ENCODE peak calls at places on chromosomes 4 and X, in seven cellular contexts. One of them, this sample, is unnamed.

GRCh38 chr4:70721747-70722146 is at the start of gene RUFY3:
- DNase-seq in iPS-NIHi11: no peak
- DNase-seq in GM20000: no peak
- DNase-seq in breast epithelium: no peak
- DNase-seq in pulmonary artery endothelial cell: no peak
- DNase-seq in ELR: peak; percentile 92
- DNase-seq in RPMI8226: no peak
- DNase-seq in this sample: no peak

GRCh38 chr4:2259036-2259540 is 2.8 kb downstream of the MXD4 start:
- DNase-seq in breast epithelium: peak; percentile 44
- DNase-seq in pulmonary artery endothelial cell: no peak
- DNase-seq in GM20000: no peak
- DNase-seq in ELR: no peak
- DNase-seq in iPS-NIHi11: no peak
- DNase-seq in RPMI8226: no peak
- DNase-seq in this sample: no peak

GRCh38 chr4:36900446-36900987 is 344.0 kb upstream of the NWD2 start:
- DNase-seq in ELR: no peak
- DNase-seq in breast epithelium: no peak
- DNase-seq in pulmonary artery endothelial cell: no peak
- DNase-seq in iPS-NIHi11: no peak
- DNase-seq in RPMI8226: no peak
- DNase-seq in GM20000: no peak
- DNase-seq in this sample: no peak

GRCh38 chrX:45840411-45840950 is 639.8 kb upstream of the DIPK2B start:
- DNase-seq in RPMI8226: no peak
- DNase-seq in GM20000: no peak
- DNase-seq in iPS-NIHi11: no peak
- DNase-seq in breast epithelium: no peak
- DNase-seq in pulmonary artery endothelial cell: no peak
- DNase-seq in ELR: peak; percentile 16
- DNase-seq in this sample: no peak

GRCh38 chr4:35461931-35462659 is 782.2 kb downstream of the ARAP2 start:
- DNase-seq in pulmonary artery endothelial cell: no peak
- DNase-seq in breast epithelium: no peak
- DNase-seq in ELR: peak; percentile 0
- DNase-seq in RPMI8226: peak; percentile 33
- DNase-seq in GM20000: no peak
- DNase-seq in iPS-NIHi11: no peak
- DNase-seq in this sample: no peak

GRCh38 chr4:6126971-6127745 is 73.2 kb downstream of the JAKMIP1 start:
- DNase-seq in RPMI8226: no peak
- DNase-seq in pulmonary artery endothelial cell: no peak
- DNase-seq in ELR: no peak
- DNase-seq in breast epithelium: no peak
- DNase-seq in iPS-NIHi11: no peak
- DNase-seq in GM20000: no peak
- DNase-seq in this sample: no peak

GRCh38 chr4:111228874-111229273 is 606.0 kb upstream of the PITX2 start:
- DNase-seq in breast epithelium: no peak
- DNase-seq in ELR: peak; percentile 82
- DNase-seq in iPS-NIHi11: no peak
- DNase-seq in GM20000: no peak
- DNase-seq in RPMI8226: no peak
- DNase-seq in pulmonary artery endothelial cell: no peak
- DNase-seq in this sample: no peak

GRCh38 chr4:107035711-107036601 is at the start of gene DKK2:
- DNase-seq in RPMI8226: no peak
- DNase-seq in iPS-NIHi11: peak; percentile 37
- DNase-seq in pulmonary artery endothelial cell: no peak
- DNase-seq in ELR: peak; percentile 66
- DNase-seq in breast epithelium: peak; percentile 49
- DNase-seq in GM20000: peak; percentile 9
- DNase-seq in this sample: no peak

GRCh38 chr4:126627255-126627654 is 1005.5 kb upstream of the INTU start:
- DNase-seq in pulmonary artery endothelial cell: no peak
- DNase-seq in ELR: peak; percentile 48
- DNase-seq in breast epithelium: no peak
- DNase-seq in iPS-NIHi11: peak; percentile 34
- DNase-seq in RPMI8226: no peak
- DNase-seq in GM20000: no peak
- DNase-seq in this sample: peak; percentile 5

GRCh38 chrX:25198891-25199290 is 183.1 kb upstream of the ARX start:
- DNase-seq in ELR: no peak
- DNase-seq in iPS-NIHi11: no peak
- DNase-seq in breast epithelium: no peak
- DNase-seq in GM20000: no peak
- DNase-seq in pulmonary artery endothelial cell: no peak
- DNase-seq in RPMI8226: no peak
- DNase-seq in this sample: no peak

GRCh38 chrX:154696328-154697045 is 43.1 kb upstream of the CTAG2 start:
- DNase-seq in breast epithelium: no peak
- DNase-seq in RPMI8226: no peak
- DNase-seq in pulmonary artery endothelial cell: no peak
- DNase-seq in iPS-NIHi11: no peak
- DNase-seq in ELR: peak; percentile 65
- DNase-seq in GM20000: no peak
- DNase-seq in this sample: no peak

GRCh38 chr4:59243038-59243437 is 1957.1 kb upstream of the ADGRL3 start:
- DNase-seq in ELR: no peak
- DNase-seq in iPS-NIHi11: no peak
- DNase-seq in GM20000: no peak
- DNase-seq in breast epithelium: no peak
- DNase-seq in RPMI8226: no peak
- DNase-seq in pulmonary artery endothelial cell: no peak
- DNase-seq in this sample: no peak

GRCh38 chr4:81566076-81566663 is 94.5 kb upstream of the RASGEF1B start:
- DNase-seq in GM20000: no peak
- DNase-seq in breast epithelium: no peak
- DNase-seq in pulmonary artery endothelial cell: no peak
- DNase-seq in ELR: no peak
- DNase-seq in RPMI8226: no peak
- DNase-seq in iPS-NIHi11: no peak
- DNase-seq in this sample: no peak

GRCh38 chr4:185254434-185254833 is 45.0 kb downstream of the SNX25 start:
- DNase-seq in ELR: no peak
- DNase-seq in GM20000: no peak
- DNase-seq in breast epithelium: no peak
- DNase-seq in iPS-NIHi11: no peak
- DNase-seq in RPMI8226: no peak
- DNase-seq in pulmonary artery endothelial cell: no peak
- DNase-seq in this sample: no peak

GRCh38 chr4:148026022-148026421 is 294.1 kb downstream of the ARHGAP10 start:
- DNase-seq in ELR: peak; percentile 19
- DNase-seq in RPMI8226: no peak
- DNase-seq in breast epithelium: no peak
- DNase-seq in pulmonary artery endothelial cell: no peak
- DNase-seq in GM20000: no peak
- DNase-seq in iPS-NIHi11: peak; percentile 14
- DNase-seq in this sample: no peak

GRCh38 chrX:12583543-12583942 is 207.7 kb upstream of the PRPS2 start:
- DNase-seq in iPS-NIHi11: no peak
- DNase-seq in GM20000: no peak
- DNase-seq in ELR: no peak
- DNase-seq in RPMI8226: no peak
- DNase-seq in breast epithelium: no peak
- DNase-seq in pulmonary artery endothelial cell: no peak
- DNase-seq in this sample: no peak

GRCh38 chr4:61501812-61502211 is 301.7 kb downstream of the ADGRL3 start:
- DNase-seq in GM20000: no peak
- DNase-seq in pulmonary artery endothelial cell: no peak
- DNase-seq in ELR: no peak
- DNase-seq in RPMI8226: no peak
- DNase-seq in breast epithelium: no peak
- DNase-seq in iPS-NIHi11: no peak
- DNase-seq in this sample: no peak

GRCh38 chr4:56698329-56698728 is 17.2 kb upstream of the HOPX start:
- DNase-seq in RPMI8226: no peak
- DNase-seq in breast epithelium: no peak
- DNase-seq in iPS-NIHi11: no peak
- DNase-seq in GM20000: no peak
- DNase-seq in ELR: no peak
- DNase-seq in pulmonary artery endothelial cell: no peak
- DNase-seq in this sample: no peak